ENCODE peak calls at places on chromosomes 13 and 19, in four cellular contexts. J is WTC11, Z is amniotic stem cell, N is ureter. F is an unnamed sample.

GRCh38 chr19:44848036-44848804 is 2.1 kb downstream of the NECTIN2 start:
- DNase-seq in N (no peak), J (peak; percentile 38), Z (peak; percentile 18), F (no peak)

GRCh38 chr13:77698211-77699058 is 948 bp downstream of the SLAIN1 start:
- DNase-seq in Z (no peak), N (peak; percentile 45), J (peak; percentile 55), F (no peak)

GRCh38 chr19:38059897-38060296 is 152.9 kb downstream of the SIPA1L3 start:
- DNase-seq in N (no peak), Z (no peak), J (no peak), F (no peak)

GRCh38 chr13:114104626-114105350 is 27.6 kb downstream of the RASA3 start:
- DNase-seq in J (peak; percentile 7), Z (no peak), N (no peak), F (no peak)

GRCh38 chr13:50909605-50910482 is at the start of gene RNASEH2B:
- DNase-seq in J (peak; percentile 67), N (peak; percentile 69), Z (peak; percentile 24), F (no peak)

GRCh38 chr19:4976412-4977298 is 7.7 kb downstream of the KDM4B start:
- DNase-seq in J (peak; percentile 65), N (peak; percentile 80), Z (no peak), F (peak; percentile 89)

GRCh38 chr13:101447852-101448251 is 4.6 kb upstream of the ITGBL1 start:
- DNase-seq in Z (no peak), J (no peak), N (no peak), F (no peak)

GRCh38 chr13:32206097-32206740 is 108.9 kb downstream of the ZAR1L start:
- DNase-seq in N (no peak), J (no peak), Z (no peak), F (no peak)

GRCh38 chr19:55678121-55678671 is 3.2 kb downstream of the EPN1 start:
- DNase-seq in Z (no peak), N (no peak), J (no peak), F (no peak)

GRCh38 chr13:26440111-26440510 is 117.4 kb upstream of the WASF3 start:
- DNase-seq in Z (no peak), J (no peak), N (no peak), F (no peak)

GRCh38 chr13:45807520-45808099 is 43.9 kb downstream of the SIAH3 start:
- DNase-seq in Z (peak; percentile 1), J (peak; percentile 40), N (no peak), F (peak; percentile 15)

GRCh38 chr19:35265126-35265995 is 3.4 kb upstream of the USF2 start:
- DNase-seq in Z (no peak), J (peak; percentile 8), N (no peak), F (no peak)

GRCh38 chr19:9847087-9847671 is 12.1 kb downstream of the PIN1 start:
- DNase-seq in N (peak; percentile 56), J (peak; percentile 72), Z (peak; percentile 86), F (peak; percentile 77)

GRCh38 chr19:15923702-15924101 is 10.6 kb downstream of the CYP4F11 start:
- DNase-seq in N (no peak), J (no peak), Z (no peak), F (no peak)

F was measured in skeletal muscle cell.